ENCODE peak calls at places on chromosomes 11 and 22, in four cellular contexts. One of them, this sample, is unnamed.

GRCh38 chr11:44464741-44465140 is 100.7 kb upstream of the CD82 start:
- DNase-seq in H1: no peak
- DNase-seq in HepG2: peak; percentile 18
- DNase-seq in GM12878: no peak
- DNase-seq in this sample: no peak

GRCh38 chr11:94544832-94545640 is 1.3 kb downstream of the FUT4 start:
- DNase-seq in H1: no peak
- DNase-seq in HepG2: no peak
- DNase-seq in GM12878: no peak
- DNase-seq in this sample: peak; percentile 20

GRCh38 chr11:15034687-15035267 is 38.6 kb upstream of the CALCB start:
- DNase-seq in H1: no peak
- DNase-seq in HepG2: no peak
- DNase-seq in GM12878: no peak
- DNase-seq in this sample: no peak

GRCh38 chr22:41348964-41349484 is 32.7 kb upstream of the TEF start:
- DNase-seq in H1: no peak
- DNase-seq in HepG2: no peak
- DNase-seq in GM12878: no peak
- DNase-seq in this sample: no peak

GRCh38 chr11:56394381-56394780 is 18.1 kb upstream of the OR5AL1 start:
- DNase-seq in H1: no peak
- DNase-seq in HepG2: no peak
- DNase-seq in GM12878: no peak
- DNase-seq in this sample: no peak

GRCh38 chr22:33747576-33748180 is 172.6 kb downstream of the LARGE1 start:
- DNase-seq in H1: no peak
- DNase-seq in HepG2: no peak
- DNase-seq in GM12878: no peak
- DNase-seq in this sample: no peak

GRCh38 chr22:24164823-24165379 is 16.4 kb upstream of the SUSD2 start:
- DNase-seq in H1: no peak
- DNase-seq in HepG2: no peak
- DNase-seq in GM12878: no peak
- DNase-seq in this sample: no peak

GRCh38 chr22:35914665-35915476 is 113.8 kb downstream of the RBFOX2 start:
- DNase-seq in H1: peak; percentile 50
- DNase-seq in HepG2: peak; percentile 91
- DNase-seq in GM12878: no peak
- DNase-seq in this sample: peak; percentile 71

DNA sequence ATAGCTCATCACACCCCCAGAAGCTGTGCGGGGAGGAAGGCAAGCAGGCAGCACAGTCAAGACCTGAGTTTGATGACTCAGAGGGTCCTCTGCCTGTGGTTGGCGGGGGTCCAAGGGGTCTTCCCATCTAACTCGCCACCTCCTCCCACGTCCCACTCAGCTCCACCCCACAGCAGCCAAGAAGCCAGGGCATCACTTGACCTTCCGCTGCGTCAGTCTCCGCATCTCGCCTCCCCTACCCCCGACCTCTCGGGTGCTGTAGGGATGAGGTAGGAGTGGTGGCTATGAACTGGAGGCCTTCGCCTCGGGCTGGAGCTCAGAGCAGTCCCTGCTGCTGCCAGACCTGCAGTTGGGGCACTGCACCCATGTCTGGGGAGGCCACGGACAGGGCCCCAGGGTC is 90.6 kb downstream of the CDKN1C start:
- DNase-seq in H1: no peak
- DNase-seq in HepG2: no peak
- DNase-seq in GM12878: no peak
- DNase-seq in this sample: no peak
- TF ChIP-seq HDAC6 in H1: no peak
- TF ChIP-seq HDAC6 in HepG2: no peak
- TF ChIP-seq HDAC6 in GM12878: no peak
- TF ChIP-seq HDAC6 in this sample: no peak

GRCh38 chr22:46625113-46625842 is 5.1 kb downstream of the GRAMD4 start:
- DNase-seq in H1: no peak
- DNase-seq in HepG2: no peak
- DNase-seq in GM12878: no peak
- DNase-seq in this sample: no peak
- TF ChIP-seq HDAC6 in H1: no peak
- TF ChIP-seq HDAC6 in HepG2: no peak
- TF ChIP-seq HDAC6 in GM12878: no peak
- TF ChIP-seq HDAC6 in this sample: no peak

DNA sequence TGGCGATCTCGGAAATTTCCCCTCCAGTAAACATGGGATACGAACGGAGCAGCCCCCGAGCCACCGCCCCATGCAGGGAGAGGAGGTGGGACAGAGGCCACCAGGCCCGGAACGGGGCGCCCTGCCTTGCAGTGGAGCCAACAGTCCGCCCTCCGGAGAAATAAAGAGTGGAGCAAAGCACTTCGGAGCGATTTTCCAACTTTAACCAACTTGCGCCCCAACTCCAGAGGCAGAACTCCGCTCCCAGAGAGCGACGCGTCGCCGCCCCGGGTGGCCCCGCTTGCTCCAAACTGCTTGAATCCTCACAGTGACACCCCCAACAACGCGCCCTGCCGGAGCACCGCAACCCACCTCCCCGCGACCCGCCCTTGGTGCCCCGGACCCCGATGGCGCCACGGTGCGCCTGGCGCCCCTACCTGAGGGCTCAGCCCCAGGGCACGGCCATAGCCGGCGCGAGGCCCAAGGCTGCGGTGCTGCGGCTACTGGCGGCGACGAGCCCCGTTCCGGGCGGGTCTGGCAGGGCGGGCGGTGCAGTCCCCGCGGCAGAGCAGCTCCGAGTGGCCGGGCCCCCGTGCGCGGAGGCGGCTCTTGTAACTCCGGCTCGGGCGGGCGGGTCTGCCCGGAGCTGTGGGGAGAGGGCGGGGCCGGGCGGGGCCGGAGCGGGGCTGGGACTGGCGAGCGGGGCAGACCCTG is at the start of gene AHNAK:
- DNase-seq in H1: no peak
- DNase-seq in HepG2: no peak
- DNase-seq in GM12878: no peak
- DNase-seq in this sample: peak; percentile 82
- TF ChIP-seq HDAC6 in H1: no peak
- TF ChIP-seq HDAC6 in HepG2: no peak
- TF ChIP-seq HDAC6 in GM12878: no peak
- TF ChIP-seq HDAC6 in this sample: no peak

GRCh38 chr11:127390465-127390864 is 389.9 kb upstream of the KIRREL3 start:
- DNase-seq in H1: no peak
- DNase-seq in HepG2: no peak
- DNase-seq in GM12878: no peak
- DNase-seq in this sample: no peak
- TF ChIP-seq HDAC6 in H1: no peak
- TF ChIP-seq HDAC6 in HepG2: no peak
- TF ChIP-seq HDAC6 in GM12878: no peak
- TF ChIP-seq HDAC6 in this sample: no peak

GRCh38 chr22:44758970-44759365 is 6.6 kb downstream of the ARHGAP8 start:
- DNase-seq in H1: no peak
- DNase-seq in HepG2: no peak
- DNase-seq in GM12878: no peak
- DNase-seq in this sample: no peak

GRCh38 chr22:44759430-44760310 is 7.3 kb downstream of the ARHGAP8 start:
- DNase-seq in H1: no peak
- DNase-seq in HepG2: no peak
- DNase-seq in GM12878: no peak
- DNase-seq in this sample: no peak

GRCh38 chr22:44761025-44761424 is 8.7 kb downstream of the ARHGAP8 start:
- DNase-seq in H1: no peak
- DNase-seq in HepG2: no peak
- DNase-seq in GM12878: no peak
- DNase-seq in this sample: no peak

GRCh38 chr22:44755956-44756361 is 3.6 kb downstream of the ARHGAP8 start:
- DNase-seq in H1: no peak
- DNase-seq in HepG2: no peak
- DNase-seq in GM12878: no peak
- DNase-seq in this sample: no peak

DNA sequence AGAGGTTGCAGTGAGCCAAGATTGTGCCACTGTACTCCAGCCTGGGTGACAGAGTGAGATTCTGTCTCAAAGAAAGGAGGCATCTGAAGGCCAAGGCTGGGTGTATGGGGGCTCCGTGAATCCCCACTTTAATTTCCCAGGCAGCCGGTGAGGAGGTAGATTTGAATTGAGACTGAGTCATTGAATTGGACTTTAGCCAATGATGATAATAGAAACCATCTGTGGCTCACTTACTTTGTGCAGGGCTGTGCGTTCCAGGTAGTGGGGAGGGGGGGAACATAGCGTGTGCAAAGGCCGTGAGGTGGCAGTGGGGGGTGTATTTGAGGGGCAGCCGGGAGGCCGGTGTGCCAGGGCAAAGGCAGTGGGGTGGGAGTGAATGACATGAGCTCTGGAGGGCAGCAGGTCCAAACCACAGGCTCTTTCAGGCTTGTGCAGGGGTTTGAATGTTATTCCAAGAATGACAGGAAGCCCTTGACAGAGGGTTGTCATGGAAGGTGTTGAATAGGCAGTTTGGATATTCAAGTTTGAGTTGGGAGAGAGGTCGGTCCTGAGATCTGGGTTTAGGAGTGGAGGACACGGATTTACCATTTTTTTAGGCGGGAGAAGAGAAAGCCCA is 6.1 kb downstream of the ARHGAP8 start:
- DNase-seq in H1: no peak
- DNase-seq in HepG2: no peak
- DNase-seq in GM12878: no peak
- DNase-seq in this sample: no peak
- TF ChIP-seq HDAC6 in H1: no peak
- TF ChIP-seq HDAC6 in HepG2: no peak
- TF ChIP-seq HDAC6 in GM12878: no peak
- TF ChIP-seq HDAC6 in this sample: no peak

DNA sequence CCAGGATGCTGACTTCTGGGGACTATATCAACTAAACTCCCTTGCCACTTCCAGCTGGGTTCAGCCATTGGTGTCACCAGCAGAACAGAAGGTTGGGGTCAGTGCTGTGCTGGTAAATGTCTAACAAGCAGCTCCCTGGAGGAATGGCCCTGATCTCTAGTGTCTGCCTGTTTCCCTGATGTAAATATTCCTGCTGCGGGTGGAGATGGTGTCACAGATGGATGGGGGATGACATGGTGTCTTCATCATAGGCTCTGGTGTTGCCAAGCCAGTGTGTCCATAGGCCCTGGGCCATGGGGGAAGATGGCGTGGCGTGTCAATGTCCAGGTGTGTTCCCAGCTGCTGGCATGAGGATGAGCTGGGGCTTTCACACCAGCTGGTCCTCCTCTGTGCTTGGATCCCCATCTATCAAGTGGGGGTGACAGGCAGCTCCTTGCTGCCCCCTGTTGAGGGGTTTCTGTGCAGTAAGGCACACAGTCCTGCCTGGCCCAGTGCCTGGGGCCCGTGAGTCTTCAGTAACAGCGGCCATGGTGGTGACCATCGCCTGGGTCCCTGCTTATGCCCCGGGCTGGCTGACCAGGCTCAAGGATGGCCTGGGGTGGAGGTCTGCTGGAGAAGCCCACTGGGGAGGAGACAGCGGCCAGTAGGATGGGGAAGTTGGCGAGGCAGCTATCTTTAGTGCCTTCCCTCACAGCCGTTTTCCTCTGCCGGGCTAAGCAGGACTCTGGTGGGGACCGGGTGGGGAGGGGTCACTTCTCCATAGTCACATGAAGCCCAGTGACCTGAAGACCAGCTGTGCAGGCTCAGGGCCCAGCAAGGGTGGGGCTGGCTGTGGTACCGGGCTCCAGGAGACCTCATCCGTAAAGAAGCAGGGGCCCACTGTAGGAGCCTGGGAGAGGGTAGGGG is 12.7 kb downstream of the RPL3 start:
- DNase-seq in H1: no peak
- DNase-seq in HepG2: no peak
- DNase-seq in GM12878: no peak
- DNase-seq in this sample: peak; percentile 60
- TF ChIP-seq HDAC6 in H1: no peak
- TF ChIP-seq HDAC6 in HepG2: no peak
- TF ChIP-seq HDAC6 in GM12878: no peak
- TF ChIP-seq HDAC6 in this sample: no peak

DNA sequence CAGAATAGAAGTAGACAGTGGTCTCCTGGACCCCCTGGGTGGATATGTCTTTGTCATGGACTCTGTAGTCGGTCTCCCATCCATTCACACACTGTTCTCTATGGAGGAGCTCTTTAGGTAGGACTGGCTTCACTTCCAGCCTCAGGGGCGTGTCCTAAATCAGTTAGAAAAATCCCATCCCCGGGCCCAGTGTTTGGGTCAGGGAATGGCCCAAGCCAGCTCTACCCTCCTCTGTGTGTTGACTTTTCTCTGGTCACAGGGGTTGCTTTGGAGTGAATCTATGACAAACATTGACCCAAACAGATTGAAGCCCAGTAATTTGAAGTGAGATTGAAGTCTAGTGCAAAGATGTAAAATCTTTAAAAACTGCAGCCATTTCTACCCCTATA is 34.0 kb downstream of the WEE1 start:
- DNase-seq in H1: no peak
- DNase-seq in HepG2: peak; percentile 50
- DNase-seq in GM12878: no peak
- DNase-seq in this sample: no peak
- TF ChIP-seq HDAC6 in H1: no peak
- TF ChIP-seq HDAC6 in HepG2: no peak
- TF ChIP-seq HDAC6 in GM12878: no peak
- TF ChIP-seq HDAC6 in this sample: no peak

DNA sequence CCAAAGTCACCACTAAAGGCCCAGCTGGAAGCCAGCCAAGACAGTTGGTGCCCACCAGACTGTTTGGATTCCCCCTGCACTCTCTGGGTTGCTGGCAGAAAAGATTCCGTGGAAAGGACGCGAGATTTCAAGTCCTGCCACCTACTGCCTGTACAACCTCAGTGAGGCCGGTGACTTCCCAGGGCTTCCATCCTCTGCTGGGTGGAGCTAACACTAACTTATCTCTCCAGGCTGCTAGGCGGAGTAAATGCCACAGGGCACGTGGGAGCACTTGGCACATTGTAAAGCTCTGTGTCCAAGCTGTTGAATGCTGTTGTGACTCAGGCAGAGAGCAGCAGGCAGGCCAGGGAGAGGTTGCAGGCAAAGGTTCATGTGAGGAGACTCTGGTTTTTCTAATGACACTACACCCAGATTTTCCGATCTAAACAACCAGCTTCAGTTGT is 50.9 kb upstream of the CDON start:
- DNase-seq in H1: no peak
- DNase-seq in HepG2: peak; percentile 84
- DNase-seq in GM12878: no peak
- DNase-seq in this sample: peak; percentile 11
- TF ChIP-seq HDAC6 in H1: no peak
- TF ChIP-seq HDAC6 in HepG2: no peak
- TF ChIP-seq HDAC6 in GM12878: no peak
- TF ChIP-seq HDAC6 in this sample: no peak

GRCh38 chr11:5524756-5525155 is 8.3 kb upstream of the UBQLNL start:
- DNase-seq in H1: no peak
- DNase-seq in HepG2: no peak
- DNase-seq in GM12878: no peak
- DNase-seq in this sample: no peak
- TF ChIP-seq HDAC6 in H1: no peak
- TF ChIP-seq HDAC6 in HepG2: no peak
- TF ChIP-seq HDAC6 in GM12878: no peak
- TF ChIP-seq HDAC6 in this sample: no peak